ENCODE peak calls at places on chromosomes 4 and X, in six cellular contexts. A is iPS DF 6.9; F is aorta; L is CD8-positive, alpha-beta T cell; Z is mesenchymal stem cell; E is left ventricle myocardium inferior. H is an unnamed sample.

GRCh38 chr4:173835863-173836262 is 305.8 kb upstream of the HAND2 start:
- DNase-seq in A (no peak), E (peak; percentile 16), F (no peak), Z (peak; percentile 89), L (no peak), H (peak; percentile 51)

GRCh38 chr4:38563703-38564490 is 100.1 kb upstream of the KLF3 start:
- DNase-seq in L (no peak), F (no peak), Z (no peak), A (no peak), E (no peak), H (no peak)

GRCh38 chrX:136170109-136170800 is 22.9 kb downstream of the FHL1 start:
- DNase-seq in F (no peak), E (peak; percentile 24), Z (peak; percentile 78), A (no peak), L (no peak), H (no peak)

GRCh38 chr4:130479020-130479419 is 1383.1 kb downstream of the C4orf33 start:
- DNase-seq in A (no peak), L (no peak), Z (no peak), F (no peak), E (no peak), H (peak; percentile 3)

GRCh38 chr4:7423391-7423790 is 11.3 kb downstream of the PSAPL1 start:
- DNase-seq in L (no peak), E (no peak), F (no peak), A (no peak), Z (no peak), H (no peak)

GRCh38 chrX:134764202-134764785 is 106.0 kb upstream of the PLAC1 start:
- DNase-seq in E (no peak), Z (peak; percentile 43), A (peak; percentile 39), L (no peak), F (no peak), H (peak; percentile 80)

GRCh38 chr4:73856518-73856917 is 3.4 kb downstream of the PF4V1 start:
- DNase-seq in E (no peak), F (no peak), A (no peak), L (no peak), Z (no peak), H (no peak)

GRCh38 chr4:62644372-62644771 is 1444.2 kb downstream of the ADGRL3 start:
- DNase-seq in Z (peak; percentile 29), F (no peak), A (peak; percentile 20), L (no peak), E (no peak), H (no peak)

GRCh38 chrX:12197030-12197429 is 58.8 kb downstream of the FRMPD4 start:
- DNase-seq in E (no peak), L (no peak), Z (no peak), F (no peak), A (peak; percentile 11), H (no peak)

GRCh38 chrX:46840946-46841740 is 4.3 kb downstream of the RP2 start:
- DNase-seq in E (no peak), Z (no peak), A (no peak), F (no peak), L (no peak), H (peak; percentile 37)

GRCh38 chr4:141810702-141811365 is 174.5 kb downstream of the IL15 start:
- DNase-seq in F (no peak), A (no peak), L (no peak), E (no peak), Z (no peak), H (peak; percentile 30)

GRCh38 chr4:97911236-97911906 is 231.9 kb downstream of the STPG2 start:
- DNase-seq in A (no peak), F (no peak), L (no peak), Z (no peak), E (no peak), H (no peak)

GRCh38 chr4:109730294-109731051 is 603 bp upstream of the PLA2G12A start:
- DNase-seq in A (no peak), E (peak; percentile 46), Z (peak; percentile 75), L (no peak), F (peak; percentile 84), H (peak; percentile 56)

GRCh38 chr4:152974732-152975614 is 38.9 kb downstream of the FHDC1 start:
- DNase-seq in Z (no peak), L (no peak), E (no peak), F (no peak), A (no peak), H (no peak)

GRCh38 chr4:10197952-10198351 is 81.4 kb upstream of the WDR1 start:
- DNase-seq in Z (no peak), F (no peak), L (no peak), E (no peak), A (no peak), H (no peak)

GRCh38 chr4:17510582-17510981 is 1.3 kb downstream of the QDPR start:
- DNase-seq in A (no peak), E (no peak), L (no peak), F (no peak), Z (no peak), H (no peak)

GRCh38 chr4:99817310-99817885 is 771 bp downstream of the DAPP1 start:
- DNase-seq in A (no peak), L (no peak), E (no peak), Z (no peak), F (no peak), H (no peak)

DNA sequence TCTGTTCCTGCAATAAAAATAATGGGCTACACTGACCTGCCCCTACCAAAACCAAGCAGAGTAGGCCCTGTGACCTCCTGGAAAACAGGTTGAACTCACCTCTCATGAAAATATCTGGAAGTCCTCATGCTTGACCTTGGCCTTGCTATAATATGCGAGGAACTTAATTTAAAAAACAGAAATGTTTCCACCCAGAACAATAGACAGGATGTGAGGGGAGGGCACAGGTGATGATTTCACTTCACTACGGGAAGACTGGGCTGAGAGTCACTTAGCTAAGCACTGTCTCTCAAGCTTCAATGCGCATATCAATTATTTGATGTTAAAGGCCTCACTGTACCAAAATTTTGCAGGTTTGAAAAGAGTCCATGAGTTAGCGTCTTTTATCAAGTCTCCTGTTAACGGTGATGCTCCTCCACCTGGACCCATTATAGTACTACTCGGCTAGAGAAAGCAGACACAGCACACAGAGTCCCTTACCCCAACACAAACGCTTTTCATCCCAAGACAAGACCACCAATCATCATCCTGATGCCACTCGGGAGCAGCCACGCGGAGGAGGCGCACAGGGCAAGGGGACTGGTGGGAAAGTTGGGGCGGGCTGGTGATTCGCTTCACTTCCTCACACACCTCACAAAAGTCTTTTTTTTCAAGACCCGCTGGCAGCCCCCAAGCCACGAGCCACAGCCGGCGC is 25.9 kb downstream of the ZNF721 start:
- DNase-seq in A (no peak), F (no peak), E (no peak), L (no peak), Z (peak; percentile 37), H (peak; percentile 40)
- H3K9me3 ChIP-seq in A (no peaks in the 10 kb centered on the region), F (peaks cover 6% of the 10 kb centered on the region), E (peaks cover 36% of the 10 kb centered on the region), L (peaks cover 26% of the 10 kb centered on the region), Z (peaks cover 48% of the 10 kb centered on the region), H (peaks cover 46% of the 10 kb centered on the region)

GRCh38 chrX:156000361-156000926 is 2.9 kb downstream of the IL9R start:
- DNase-seq in Z (no peak), F (peak; percentile 62), A (no peak), E (no peak), L (no peak), H (no peak)
- H3K9me3 ChIP-seq in Z (no peaks in the 10 kb centered on the region), F (no peaks in the 10 kb centered on the region), A (peaks cover 16% of the 10 kb centered on the region), E (no peaks in the 10 kb centered on the region), L (no peaks in the 10 kb centered on the region), H (no peaks in the 10 kb centered on the region)

GRCh38 chr4:26080876-26081628 is 167.0 kb downstream of the SMIM20 start:
- DNase-seq in A (no peak), E (no peak), F (no peak), L (no peak), Z (no peak), H (no peak)

GRCh38 chr4:26084414-26084813 is 170.4 kb downstream of the SMIM20 start:
- DNase-seq in F (no peak), E (no peak), L (no peak), Z (no peak), A (no peak), H (no peak)

GRCh38 chr4:26082565-26082964 is 168.5 kb downstream of the SMIM20 start:
- DNase-seq in F (no peak), A (no peak), Z (no peak), L (no peak), E (no peak), H (no peak)

GRCh38 chr4:26083987-26084386 is 170.0 kb downstream of the SMIM20 start:
- DNase-seq in A (no peak), L (no peak), Z (peak; percentile 78), E (no peak), F (no peak), H (no peak)

DNA sequence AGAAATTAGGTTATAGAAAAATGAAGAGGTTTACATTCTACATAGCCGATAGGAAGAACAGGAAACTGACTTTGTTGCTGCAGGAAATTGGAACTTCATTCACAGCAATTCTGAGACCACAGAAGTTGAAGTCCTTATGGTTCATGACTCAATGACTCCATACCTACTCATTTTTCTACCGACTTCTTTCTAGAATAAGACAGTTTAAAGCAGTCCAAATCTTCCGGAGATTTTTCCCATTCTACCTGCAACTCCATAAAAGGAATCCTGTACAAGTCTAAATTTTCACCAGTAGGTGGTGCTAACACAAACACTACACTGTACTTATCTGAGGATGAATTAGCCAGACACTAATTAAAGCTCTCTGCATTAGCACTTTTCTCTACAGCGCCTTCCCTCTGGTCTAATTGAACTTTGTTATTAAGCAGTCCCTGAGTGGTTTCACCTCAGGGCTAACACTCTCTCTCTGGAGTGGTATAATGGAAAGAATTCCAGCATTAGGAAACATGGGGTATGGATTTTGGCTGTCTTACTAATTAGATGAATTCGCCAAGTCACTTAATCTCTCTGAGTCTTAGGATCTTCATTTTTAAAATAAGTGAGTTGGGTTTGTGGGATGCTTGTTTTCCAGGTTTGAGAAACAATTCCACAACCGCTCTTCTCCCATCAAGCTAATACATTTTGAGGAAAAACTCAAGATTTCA is 167.9 kb downstream of the SMIM20 start:
- DNase-seq in L (no peak), A (no peak), F (no peak), E (no peak), Z (peak; percentile 61), H (peak; percentile 59)
- H3K9me3 ChIP-seq in L (no peaks in the 10 kb centered on the region), A (no peaks in the 10 kb centered on the region), F (no peaks in the 10 kb centered on the region), E (peaks cover under 1% of the 10 kb centered on the region), Z (no peaks in the 10 kb centered on the region), H (no peaks in the 10 kb centered on the region)

GRCh38 chr4:623914-624626 is 1.3 kb upstream of the PDE6B start:
- DNase-seq in Z (no peak), L (no peak), F (peak; percentile 53), E (no peak), A (no peak), H (no peak)

GRCh38 chr4:627347-627746 is 2.0 kb downstream of the PDE6B start:
- DNase-seq in Z (no peak), A (no peak), L (no peak), E (peak; percentile 2), F (peak; percentile 22), H (no peak)

GRCh38 chr4:626201-627091 is 1.1 kb downstream of the PDE6B start:
- DNase-seq in A (no peak), L (no peak), Z (no peak), E (peak; percentile 3), F (peak; percentile 64), H (no peak)

GRCh38 chr4:624705-625590 is at the start of gene PDE6B:
- DNase-seq in A (no peak), Z (no peak), L (no peak), F (peak; percentile 52), E (no peak), H (peak; percentile 34)

DNA sequence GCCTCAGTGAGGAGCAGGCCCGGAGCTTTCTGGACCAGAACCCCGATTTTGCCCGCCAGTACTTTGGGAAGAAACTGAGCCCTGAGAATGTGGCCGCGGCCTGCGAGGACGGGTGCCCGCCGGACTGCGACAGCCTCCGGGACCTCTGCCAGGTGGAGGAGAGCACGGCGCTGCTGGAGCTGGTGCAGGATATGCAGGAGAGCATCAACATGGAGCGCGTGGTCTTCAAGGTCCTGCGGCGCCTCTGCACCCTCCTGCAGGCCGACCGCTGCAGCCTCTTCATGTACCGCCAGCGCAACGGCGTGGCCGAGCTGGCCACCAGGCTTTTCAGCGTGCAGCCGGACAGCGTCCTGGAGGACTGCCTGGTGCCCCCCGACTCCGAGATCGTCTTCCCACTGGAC is 258 bp downstream of the PDE6B start:
- DNase-seq in F (peak; percentile 67), E (peak; percentile 12), A (no peak), Z (no peak), L (no peak), H (no peak)
- H3K9me3 ChIP-seq in F (no peaks in the 10 kb centered on the region), E (no peaks in the 10 kb centered on the region), A (no peaks in the 10 kb centered on the region), Z (no peaks in the 10 kb centered on the region), L (no peaks in the 10 kb centered on the region), H (no peaks in the 10 kb centered on the region)

H was measured in A673.